ENCODE peak calls at places on chromosomes 13 and 19, in ten cellular contexts. S is cardiac muscle cell, D is tibial artery, C is NCI-H748 treated with DMSO at 0.1 percent for 48 hours, K is A549, I is stromal cell of bone marrow, A is EH, X is hypothalamus, U is neural crest cell, O is skeletal muscle cell. M is an unnamed sample.
A peak's percentile ranks its signal among the peaks of the same experiment; 100 is the strongest.

GRCh38 chr19:51689751-51690358 is 3.3 kb upstream of the SPACA6 start:
- DNase-seq in S (peak; percentile 68), D (no peak), C (no peak), K (peak; percentile 57), I (no peak), A (peak; percentile 50), X (peak; percentile 66), U (peak; percentile 74), O (no peak), M (no peak)

GRCh38 chr19:2227415-2228156 is 8.5 kb downstream of the PLEKHJ1 start:
- DNase-seq in S (no peak), D (peak; percentile 30), C (no peak), K (no peak), I (no peak), A (no peak), X (no peak), U (no peak), O (no peak), M (no peak)

GRCh38 chr19:495440-496332 is 600 bp upstream of the MADCAM1 start:
- DNase-seq in S (peak; percentile 49), D (no peak), C (no peak), K (peak; percentile 49), I (no peak), A (peak; percentile 46), X (no peak), U (peak; percentile 67), O (no peak), M (no peak)

GRCh38 chr19:45874620-45874966 is 10.5 kb downstream of the FOXA3 start:
- DNase-seq in S (no peak), D (no peak), C (no peak), K (no peak), I (no peak), A (no peak), X (no peak), U (no peak), O (no peak), M (no peak)

GRCh38 chr19:37981785-37982475 is 74.9 kb downstream of the SIPA1L3 start:
- DNase-seq in S (no peak), D (no peak), C (no peak), K (no peak), I (no peak), A (peak; percentile 54), X (no peak), U (no peak), O (no peak), M (no peak)

GRCh38 chr13:113813749-113814434 is 50.0 kb downstream of the GAS6 start:
- DNase-seq in S (peak; percentile 87), D (no peak), C (no peak), K (no peak), I (no peak), A (no peak), X (no peak), U (no peak), O (no peak), M (no peak)

GRCh38 chr13:20363604-20364003 is 131.5 kb upstream of the GJB6 start:
- DNase-seq in S (peak; percentile 25), D (no peak), C (peak; percentile 18), K (no peak), I (no peak), A (no peak), X (no peak), U (no peak), O (no peak), M (no peak)

GRCh38 chr19:1275260-1275975 is at the start of gene FAM174C:
- DNase-seq in S (peak; percentile 98), D (peak; percentile 93), C (peak; percentile 69), K (peak; percentile 81), I (peak; percentile 92), A (peak; percentile 96), X (peak; percentile 90), U (peak; percentile 81), O (peak; percentile 92), M (peak; percentile 96)

GRCh38 chr13:114313061-114313860 is 1.0 kb upstream of the CHAMP1 start:
- DNase-seq in S (no peak), D (no peak), C (no peak), K (no peak), I (no peak), A (peak; percentile 59), X (no peak), U (no peak), O (no peak), M (no peak)

GRCh38 chr13:94813920-94814500 is 101.7 kb upstream of the SOX21 start:
- DNase-seq in S (no peak), D (no peak), C (no peak), K (no peak), I (no peak), A (no peak), X (no peak), U (no peak), O (no peak), M (no peak)

GRCh38 chr13:62014299-62014698 is 598.6 kb upstream of the PCDH20 start:
- DNase-seq in S (peak; percentile 6), D (no peak), C (peak; percentile 69), K (peak; percentile 6), I (no peak), A (no peak), X (no peak), U (no peak), O (no peak), M (no peak)

GRCh38 chr13:43939149-43939548 is 59.4 kb downstream of the LACC1 start:
- DNase-seq in S (no peak), D (no peak), C (no peak), K (no peak), I (no peak), A (no peak), X (no peak), U (no peak), O (no peak), M (no peak)

GRCh38 chr19:13044160-13044853 is 49.0 kb downstream of the NFIX start:
- DNase-seq in S (no peak), D (no peak), C (no peak), K (no peak), I (no peak), A (peak; percentile 50), X (no peak), U (no peak), O (no peak), M (no peak)

GRCh38 chr19:30428856-30429255 is 56.7 kb downstream of the ZNF536 start:
- DNase-seq in S (no peak), D (no peak), C (no peak), K (no peak), I (no peak), A (no peak), X (no peak), U (no peak), O (no peak), M (no peak)

GRCh38 chr19:36245210-36246005 is 30.5 kb downstream of the ZNF146 start:
- DNase-seq in S (peak; percentile 26), D (no peak), C (peak; percentile 7), K (no peak), I (no peak), A (no peak), X (no peak), U (peak; percentile 26), O (no peak), M (no peak)

GRCh38 chr19:39506944-39507714 is 7.8 kb upstream of the SELENOV start:
- DNase-seq in S (peak; percentile 79), D (no peak), C (peak; percentile 87), K (peak; percentile 99), I (no peak), A (peak; percentile 74), X (no peak), U (peak; percentile 54), O (peak; percentile 27), M (no peak)

GRCh38 chr19:45125975-45126493 is 33.1 kb downstream of the PPP1R37 start:
- DNase-seq in S (peak; percentile 56), D (peak; percentile 25), C (no peak), K (peak; percentile 65), I (peak; percentile 15), A (peak; percentile 64), X (no peak), U (peak; percentile 64), O (no peak), M (no peak)

GRCh38 chr19:58556633-58557252 is 1.7 kb downstream of the UBE2M start:
- DNase-seq in S (no peak), D (no peak), C (no peak), K (no peak), I (no peak), A (no peak), X (no peak), U (no peak), O (no peak), M (no peak)

GRCh38 chr13:103006706-103007426 is 59.4 kb downstream of the SLC10A2 start:
- DNase-seq in S (no peak), D (no peak), C (no peak), K (no peak), I (no peak), A (peak; percentile 12), X (no peak), U (no peak), O (no peak), M (no peak)

GRCh38 chr19:50728084-50728737 is 5.0 kb downstream of the CLEC11A start:
- DNase-seq in S (peak; percentile 94), D (peak; percentile 53), C (no peak), K (no peak), I (peak; percentile 51), A (peak; percentile 76), X (peak; percentile 14), U (peak; percentile 89), O (peak; percentile 49), M (no peak)

GRCh38 chr19:7894612-7895309 is 6.5 kb downstream of the LRRC8E start:
- DNase-seq in S (no peak), D (no peak), C (no peak), K (no peak), I (no peak), A (no peak), X (no peak), U (no peak), O (no peak), M (no peak)

GRCh38 chr13:67736646-67737420 is 506.7 kb upstream of the PCDH9 start:
- DNase-seq in S (peak; percentile 6), D (no peak), C (peak; percentile 14), K (peak; percentile 0), I (peak; percentile 68), A (no peak), X (no peak), U (peak; percentile 44), O (peak; percentile 89), M (no peak)

GRCh38 chr19:39405930-39406655 is 554 bp upstream of the ZFP36 start:
- DNase-seq in S (no peak), D (peak; percentile 88), C (peak; percentile 24), K (no peak), I (no peak), A (no peak), X (no peak), U (no peak), O (no peak), M (no peak)

GRCh38 chr19:4738734-4739133 is 15.1 kb upstream of the DPP9 start:
- DNase-seq in S (peak; percentile 47), D (no peak), C (no peak), K (no peak), I (no peak), A (peak; percentile 24), X (no peak), U (no peak), O (no peak), M (no peak)

GRCh38 chr13:94054159-94054558 is 425.3 kb downstream of the DCT start:
- DNase-seq in S (no peak), D (no peak), C (no peak), K (no peak), I (no peak), A (no peak), X (no peak), U (no peak), O (no peak), M (no peak)

GRCh38 chr13:113560645-113561416 is 23.7 kb upstream of the TFDP1 start:
- DNase-seq in S (no peak), D (no peak), C (no peak), K (no peak), I (no peak), A (no peak), X (no peak), U (no peak), O (no peak), M (peak; percentile 62)

GRCh38 chr13:73141292-73141771 is 82.5 kb downstream of the KLF5 start:
- DNase-seq in S (peak; percentile 42), D (no peak), C (peak; percentile 83), K (no peak), I (no peak), A (no peak), X (no peak), U (no peak), O (no peak), M (no peak)

GRCh38 chr19:18160792-18161690 is 8.1 kb downstream of the PIK3R2 start:
- DNase-seq in S (peak; percentile 71), D (peak; percentile 58), C (no peak), K (peak; percentile 62), I (no peak), A (peak; percentile 66), X (peak; percentile 36), U (peak; percentile 76), O (no peak), M (no peak)

M was measured in coronary artery.